ENCODE peak calls at places on chromosomes 4 and X, in seven cellular contexts. N is heart right ventricle, S is upper lobe of right lung, T is tibial artery, I is RWPE1, O is astrocyte, P is GM06990. Q is an unnamed sample.

GRCh38 chr4:90226734-90227133 is 99.5 kb downstream of the CCSER1 start:
- DNase-seq in I (no peak), O (no peak), P (no peak), T (no peak), S (no peak), N (no peak), Q (no peak)

GRCh38 chrX:21167028-21167427 is 207.2 kb upstream of the CNKSR2 start:
- DNase-seq in O (no peak), T (no peak), I (no peak), S (no peak), N (no peak), P (no peak), Q (no peak)

GRCh38 chr4:85964298-85964697 is 395.6 kb downstream of the MAPK10 start:
- DNase-seq in O (no peak), N (no peak), S (no peak), T (no peak), P (no peak), I (no peak), Q (no peak)

GRCh38 chr4:177118596-177118995 is 191.1 kb upstream of the NEIL3 start:
- DNase-seq in N (no peak), P (no peak), I (no peak), S (no peak), T (no peak), O (peak; percentile 100), Q (no peak)

GRCh38 chr4:141246243-141246642 is 25.5 kb downstream of the ZNF330 start:
- DNase-seq in S (no peak), I (no peak), P (no peak), N (no peak), T (no peak), O (peak; percentile 72), Q (no peak)

GRCh38 chrX:110665636-110666035 is 130.0 kb downstream of the CHRDL1 start:
- DNase-seq in S (peak; percentile 63), N (no peak), I (peak; percentile 26), P (no peak), T (no peak), O (no peak), Q (no peak)

GRCh38 chr4:80586716-80587115 is 251.2 kb downstream of the CFAP299 start:
- DNase-seq in T (no peak), P (no peak), O (no peak), N (no peak), S (no peak), I (no peak), Q (no peak)

GRCh38 chrX:23822397-23822796 is 39.4 kb downstream of the SAT1 start:
- DNase-seq in I (no peak), N (no peak), S (no peak), T (no peak), O (peak; percentile 28), P (no peak), Q (no peak)

GRCh38 chr4:8191136-8191747 is 7.8 kb upstream of the SH3TC1 start:
- DNase-seq in I (peak; percentile 74), T (peak; percentile 88), N (peak; percentile 73), O (peak; percentile 63), S (peak; percentile 84), P (peak; percentile 55), Q (peak; percentile 90)

GRCh38 chrX:83495882-83496281 is 12.2 kb upstream of the POU3F4 start:
- DNase-seq in N (no peak), P (no peak), S (no peak), T (no peak), O (no peak), I (no peak), Q (no peak)

GRCh38 chr4:84531689-84532088 is 32.6 kb upstream of the NKX6-1 start:
- DNase-seq in P (no peak), O (no peak), I (peak; percentile 38), N (no peak), S (no peak), T (no peak), Q (no peak)

GRCh38 chr4:1154523-1155182 is 17.7 kb downstream of the SPON2 start:
- DNase-seq in O (peak; percentile 24), T (peak; percentile 95), P (no peak), N (no peak), I (no peak), S (no peak), Q (no peak)

GRCh38 chr4:142386450-142386849 is 459.7 kb downstream of the INPP4B start:
- DNase-seq in T (no peak), N (no peak), O (no peak), I (no peak), S (no peak), P (no peak), Q (no peak)

GRCh38 chr4:173334891-173335754 is 965 bp upstream of the HMGB2 start:
- DNase-seq in P (peak; percentile 80), O (peak; percentile 62), T (peak; percentile 85), N (peak; percentile 68), I (peak; percentile 93), S (peak; percentile 79), Q (no peak)

GRCh38 chr4:41678086-41678485 is 70.4 kb downstream of the PHOX2B start:
- DNase-seq in S (no peak), O (peak; percentile 62), N (no peak), I (no peak), P (no peak), T (no peak), Q (no peak)

GRCh38 chrX:134542485-134542884 is 82.5 kb downstream of the HPRT1 start:
- DNase-seq in O (peak; percentile 27), S (no peak), I (peak; percentile 51), T (no peak), N (no peak), P (no peak), Q (no peak)

GRCh38 chr4:15914291-15914690 is 24.2 kb downstream of the FGFBP1 start:
- DNase-seq in I (no peak), O (peak; percentile 91), S (no peak), T (no peak), P (no peak), N (no peak), Q (no peak)

GRCh38 chr4:105474110-105474518 is 252 bp upstream of the PPA2 start:
- DNase-seq in T (peak; percentile 92), P (no peak), O (no peak), S (peak; percentile 95), N (peak; percentile 90), I (peak; percentile 85), Q (peak; percentile 82)

GRCh38 chr4:184457530-184458249 is 16.7 kb downstream of the IRF2 start:
- DNase-seq in O (no peak), P (no peak), T (no peak), I (no peak), N (no peak), S (no peak), Q (no peak)
- TF ChIP-seq CTCF in O (no peak), P (no peak), T (no peak), I (no peak), N (no peak), S (no peak), Q (no peak)

GRCh38 chr4:72152731-72153130 is 120.9 kb downstream of the NPFFR2 start:
- DNase-seq in N (no peak), S (no peak), P (no peak), I (no peak), O (no peak), T (no peak), Q (no peak)
- TF ChIP-seq CTCF in N (no peak), S (no peak), P (no peak), I (no peak), O (no peak), T (no peak), Q (no peak)

GRCh38 chr4:17111959-17112659 is 213.7 kb upstream of the LDB2 start:
- DNase-seq in S (no peak), P (no peak), O (no peak), T (no peak), N (no peak), I (no peak), Q (no peak)
- TF ChIP-seq CTCF in S (peak; percentile 31), P (peak; percentile 65), O (peak; percentile 40), T (no peak), N (peak; percentile 36), I (no peak), Q (no peak)

GRCh38 chr4:138903185-138903584 is 112.4 kb upstream of the NOCT start:
- DNase-seq in T (no peak), I (no peak), N (no peak), S (no peak), P (no peak), O (no peak), Q (no peak)
- TF ChIP-seq CTCF in T (no peak), I (no peak), N (no peak), S (no peak), P (no peak), O (no peak), Q (no peak)

Q was measured in CD14-positive monocyte.